ENCODE peak calls at places on chromosomes 12 and 14, in nine cellular contexts. One of them, this sample, is unnamed. For H3K4me1, the result is how much of the 10 kb centered on the place peaks cover.

GRCh38 chr14:77151918-77152588 is 10.5 kb upstream of the ZDHHC22 start:
- DNase-seq in left ventricle myocardium inferior: no peak
- DNase-seq in PC-3: peak
- DNase-seq in tibial nerve: no peak
- DNase-seq in GM23248: peak
- DNase-seq in astrocyte: peak
- DNase-seq in thyroid gland: no peak
- DNase-seq in fibroblast of lung: peak
- DNase-seq in body of pancreas: no peak
- DNase-seq in this sample: no peak

GRCh38 chr12:15163001-15163400 is 58.2 kb downstream of the RERG start:
- DNase-seq in PC-3: no peak
- DNase-seq in left ventricle myocardium inferior: no peak
- DNase-seq in GM23248: no peak
- DNase-seq in thyroid gland: no peak
- DNase-seq in body of pancreas: no peak
- DNase-seq in astrocyte: peak
- DNase-seq in tibial nerve: no peak
- DNase-seq in fibroblast of lung: no peak
- DNase-seq in this sample: no peak

GRCh38 chr12:43338848-43339526 is 213.0 kb downstream of the ADAMTS20 start:
- DNase-seq in astrocyte: peak
- DNase-seq in left ventricle myocardium inferior: no peak
- DNase-seq in fibroblast of lung: peak
- DNase-seq in PC-3: peak
- DNase-seq in thyroid gland: no peak
- DNase-seq in body of pancreas: no peak
- DNase-seq in GM23248: peak
- DNase-seq in tibial nerve: peak
- DNase-seq in this sample: peak

GRCh38 chr14:75469606-75470237 is 41.9 kb downstream of the JDP2 start:
- DNase-seq in PC-3: peak
- DNase-seq in fibroblast of lung: no peak
- DNase-seq in astrocyte: no peak
- DNase-seq in tibial nerve: no peak
- DNase-seq in body of pancreas: peak
- DNase-seq in left ventricle myocardium inferior: no peak
- DNase-seq in GM23248: peak
- DNase-seq in thyroid gland: peak
- DNase-seq in this sample: no peak

GRCh38 chr14:76584271-76584702 is 177.0 kb upstream of the VASH1 start:
- DNase-seq in tibial nerve: no peak
- DNase-seq in GM23248: no peak
- DNase-seq in thyroid gland: no peak
- DNase-seq in PC-3: no peak
- DNase-seq in body of pancreas: peak
- DNase-seq in astrocyte: no peak
- DNase-seq in left ventricle myocardium inferior: no peak
- DNase-seq in fibroblast of lung: no peak
- DNase-seq in this sample: no peak

GRCh38 chr12:105674871-105675699 is 344.6 kb downstream of the C12orf75 start:
- DNase-seq in left ventricle myocardium inferior: no peak
- DNase-seq in body of pancreas: no peak
- DNase-seq in GM23248: no peak
- DNase-seq in thyroid gland: no peak
- DNase-seq in PC-3: no peak
- DNase-seq in fibroblast of lung: no peak
- DNase-seq in astrocyte: no peak
- DNase-seq in tibial nerve: no peak
- DNase-seq in this sample: peak

GRCh38 chr12:43576162-43576561 is 24.2 kb upstream of the ADAMTS20 start:
- DNase-seq in PC-3: no peak
- DNase-seq in body of pancreas: no peak
- DNase-seq in GM23248: no peak
- DNase-seq in left ventricle myocardium inferior: no peak
- DNase-seq in tibial nerve: no peak
- DNase-seq in astrocyte: no peak
- DNase-seq in thyroid gland: no peak
- DNase-seq in fibroblast of lung: no peak
- DNase-seq in this sample: no peak

GRCh38 chr12:11653215-11653753 is 3.8 kb downstream of the ETV6 start:
- DNase-seq in thyroid gland: no peak
- DNase-seq in fibroblast of lung: peak
- DNase-seq in PC-3: no peak
- DNase-seq in astrocyte: no peak
- DNase-seq in GM23248: peak
- DNase-seq in left ventricle myocardium inferior: no peak
- DNase-seq in tibial nerve: no peak
- DNase-seq in body of pancreas: no peak
- DNase-seq in this sample: no peak

GRCh38 chr14:95700221-95700976 is 13.5 kb downstream of the TCL1A start:
- DNase-seq in PC-3: no peak
- DNase-seq in astrocyte: no peak
- DNase-seq in fibroblast of lung: no peak
- DNase-seq in thyroid gland: no peak
- DNase-seq in body of pancreas: no peak
- DNase-seq in left ventricle myocardium inferior: no peak
- DNase-seq in GM23248: no peak
- DNase-seq in tibial nerve: no peak
- DNase-seq in this sample: no peak

GRCh38 chr14:27181304-27181703 is 583.5 kb upstream of the NOVA1 start:
- DNase-seq in astrocyte: no peak
- DNase-seq in GM23248: no peak
- DNase-seq in body of pancreas: no peak
- DNase-seq in thyroid gland: no peak
- DNase-seq in left ventricle myocardium inferior: peak
- DNase-seq in fibroblast of lung: no peak
- DNase-seq in PC-3: no peak
- DNase-seq in tibial nerve: peak
- DNase-seq in this sample: no peak

GRCh38 chr12:52193991-52194390 is 2.2 kb upstream of the KRT80 start:
- DNase-seq in body of pancreas: peak
- DNase-seq in PC-3: peak
- DNase-seq in left ventricle myocardium inferior: no peak
- DNase-seq in astrocyte: no peak
- DNase-seq in fibroblast of lung: no peak
- DNase-seq in GM23248: no peak
- DNase-seq in thyroid gland: peak
- DNase-seq in tibial nerve: no peak
- DNase-seq in this sample: peak

DNA sequence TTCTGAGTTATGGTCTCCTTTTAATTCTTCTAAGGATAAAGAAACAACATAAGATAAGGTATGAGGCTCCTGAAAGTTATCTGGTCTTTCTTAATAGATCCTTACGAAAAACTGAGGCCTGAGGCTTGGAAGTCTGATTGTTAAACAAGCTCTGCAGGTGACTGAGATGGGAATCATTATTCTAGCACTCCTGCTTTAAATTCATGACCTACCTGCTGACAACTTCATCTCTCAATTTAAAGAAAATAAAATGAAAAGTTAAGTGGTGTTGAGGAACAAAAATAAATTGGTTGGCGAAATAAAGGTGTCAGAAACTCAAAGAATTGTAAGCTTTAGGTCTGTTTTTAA is 80.1 kb downstream of the FAR2 start:
- DNase-seq in thyroid gland: no peak
- DNase-seq in left ventricle myocardium inferior: no peak
- DNase-seq in astrocyte: no peak
- DNase-seq in body of pancreas: no peak
- DNase-seq in PC-3: no peak
- DNase-seq in GM23248: no peak
- DNase-seq in fibroblast of lung: no peak
- DNase-seq in tibial nerve: no peak
- DNase-seq in this sample: no peak
- H3K4me1 ChIP-seq in thyroid gland: under half
- H3K4me1 ChIP-seq in left ventricle myocardium inferior: under half
- H3K4me1 ChIP-seq in astrocyte: under half
- H3K4me1 ChIP-seq in body of pancreas: under half
- H3K4me1 ChIP-seq in PC-3: under half
- H3K4me1 ChIP-seq in GM23248: under half
- H3K4me1 ChIP-seq in fibroblast of lung: under half
- H3K4me1 ChIP-seq in tibial nerve: under half
- H3K4me1 ChIP-seq in this sample: under half

GRCh38 chr14:50310445-50310844 is 1.6 kb downstream of the L2HGDH start:
- DNase-seq in tibial nerve: no peak
- DNase-seq in body of pancreas: no peak
- DNase-seq in GM23248: no peak
- DNase-seq in PC-3: no peak
- DNase-seq in left ventricle myocardium inferior: no peak
- DNase-seq in astrocyte: no peak
- DNase-seq in fibroblast of lung: no peak
- DNase-seq in thyroid gland: no peak
- DNase-seq in this sample: no peak
- H3K4me3 ChIP-seq in tibial nerve: no peak
- H3K4me3 ChIP-seq in body of pancreas: no peak
- H3K4me3 ChIP-seq in GM23248: no peak
- H3K4me3 ChIP-seq in PC-3: peak
- H3K4me3 ChIP-seq in left ventricle myocardium inferior: no peak
- H3K4me3 ChIP-seq in astrocyte: no peak
- H3K4me3 ChIP-seq in fibroblast of lung: no peak
- H3K4me3 ChIP-seq in thyroid gland: no peak
- H3K4me3 ChIP-seq in this sample: no peak

DNA sequence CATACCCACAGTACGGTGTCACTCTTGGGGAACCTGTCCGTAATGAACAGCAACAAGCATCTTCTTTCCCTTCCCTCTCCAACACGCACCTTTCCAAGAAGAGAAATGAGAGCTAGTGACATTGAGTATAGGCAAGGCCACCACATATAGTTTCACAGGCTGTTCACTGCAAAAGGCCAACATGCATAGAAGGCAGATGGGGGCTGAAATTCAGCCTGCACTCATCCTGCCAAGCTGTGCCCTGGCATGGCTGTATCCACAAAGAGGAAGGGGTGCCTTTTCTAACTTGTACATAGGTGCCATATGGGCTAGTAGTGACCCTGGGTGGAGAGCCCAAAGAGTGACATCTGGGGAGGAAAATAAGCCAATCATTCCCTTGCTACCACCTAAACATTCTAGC is 169.6 kb downstream of the ZFP36L1 start:
- DNase-seq in body of pancreas: no peak
- DNase-seq in tibial nerve: no peak
- DNase-seq in left ventricle myocardium inferior: no peak
- DNase-seq in PC-3: no peak
- DNase-seq in GM23248: no peak
- DNase-seq in astrocyte: no peak
- DNase-seq in fibroblast of lung: no peak
- DNase-seq in thyroid gland: no peak
- DNase-seq in this sample: no peak
- H3K4me1 ChIP-seq in body of pancreas: under half
- H3K4me1 ChIP-seq in tibial nerve: under half
- H3K4me1 ChIP-seq in left ventricle myocardium inferior: half or more
- H3K4me1 ChIP-seq in PC-3: under half
- H3K4me1 ChIP-seq in GM23248: under half
- H3K4me1 ChIP-seq in astrocyte: under half
- H3K4me1 ChIP-seq in fibroblast of lung: under half
- H3K4me1 ChIP-seq in thyroid gland: under half
- H3K4me1 ChIP-seq in this sample: under half

DNA sequence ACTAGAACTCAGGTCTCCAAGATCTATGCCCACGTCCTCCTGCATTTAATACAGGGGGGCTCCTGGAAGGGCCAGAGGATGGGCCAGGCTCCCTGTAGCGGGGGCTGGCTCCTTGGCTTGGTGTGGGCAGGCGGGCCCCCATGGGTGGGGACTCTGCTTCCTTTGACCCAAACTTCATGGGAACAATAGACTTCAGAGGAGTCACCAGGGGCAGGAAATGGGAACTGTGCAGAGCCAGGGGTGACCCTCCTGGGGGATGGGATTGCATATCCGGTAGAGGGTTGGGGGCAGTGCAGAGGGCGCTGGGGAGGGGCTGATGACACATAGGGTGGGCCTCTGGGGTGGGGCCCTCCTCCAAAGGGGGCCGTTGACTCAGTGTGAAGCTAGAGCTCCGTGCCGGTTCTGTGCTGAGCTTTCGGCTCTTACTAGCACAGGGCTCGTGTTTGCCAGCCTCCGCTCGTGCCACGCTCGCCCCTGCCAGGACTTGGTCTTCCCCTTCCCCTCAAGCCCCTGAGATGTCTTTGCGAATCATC is 4.6 kb downstream of the TEAD4 start:
- DNase-seq in left ventricle myocardium inferior: peak
- DNase-seq in tibial nerve: no peak
- DNase-seq in thyroid gland: no peak
- DNase-seq in body of pancreas: no peak
- DNase-seq in GM23248: no peak
- DNase-seq in PC-3: no peak
- DNase-seq in astrocyte: peak
- DNase-seq in fibroblast of lung: peak
- DNase-seq in this sample: peak
- H3K4me3 ChIP-seq in left ventricle myocardium inferior: peak
- H3K4me3 ChIP-seq in tibial nerve: no peak
- H3K4me3 ChIP-seq in thyroid gland: no peak
- H3K4me3 ChIP-seq in body of pancreas: no peak
- H3K4me3 ChIP-seq in GM23248: no peak
- H3K4me3 ChIP-seq in PC-3: no peak
- H3K4me3 ChIP-seq in astrocyte: no peak
- H3K4me3 ChIP-seq in fibroblast of lung: no peak
- H3K4me3 ChIP-seq in this sample: peak